ENCODE peak calls at places on chromosomes 11 and 22, in four cellular contexts. One of them, this sample, is unnamed.

GRCh38 chr11:2778630-2779498 is 79.1 kb upstream of the KCNQ1OT1 start:
- DNase-seq in GM12878: no peak
- DNase-seq in GM12891: peak
- DNase-seq in K562: peak
- DNase-seq in this sample: no peak

GRCh38 chr11:74707602-74708510 is 23.4 kb downstream of the CHRDL2 start:
- DNase-seq in GM12878: no peak
- DNase-seq in GM12891: no peak
- DNase-seq in K562: peak
- DNase-seq in this sample: no peak

GRCh38 chr11:75472081-75472732 is 39.2 kb upstream of the KLHL35 start:
- DNase-seq in GM12878: no peak
- DNase-seq in GM12891: no peak
- DNase-seq in K562: no peak
- DNase-seq in this sample: no peak

GRCh38 chr11:39541945-39542351 is 1917.5 kb downstream of the LRRC4C start:
- DNase-seq in GM12878: no peak
- DNase-seq in GM12891: no peak
- DNase-seq in K562: no peak
- DNase-seq in this sample: no peak

GRCh38 chr22:40512426-40513136 is 123.9 kb downstream of the MRTFA start:
- DNase-seq in GM12878: no peak
- DNase-seq in GM12891: no peak
- DNase-seq in K562: no peak
- DNase-seq in this sample: no peak

GRCh38 chr11:31974737-31975136 is 116.1 kb upstream of the RCN1 start:
- DNase-seq in GM12878: no peak
- DNase-seq in GM12891: no peak
- DNase-seq in K562: no peak
- DNase-seq in this sample: no peak

GRCh38 chr22:43529954-43530863 is 118.4 kb downstream of the MPPED1 start:
- DNase-seq in GM12878: no peak
- DNase-seq in GM12891: no peak
- DNase-seq in K562: no peak
- DNase-seq in this sample: no peak

GRCh38 chr11:90250970-90251369 is 28.1 kb upstream of the CHORDC1 start:
- DNase-seq in GM12878: no peak
- DNase-seq in GM12891: no peak
- DNase-seq in K562: no peak
- DNase-seq in this sample: peak

GRCh38 chr11:128890216-128890542 is 977 bp upstream of the KCNJ5 start:
- DNase-seq in GM12878: no peak
- DNase-seq in GM12891: no peak
- DNase-seq in K562: no peak
- DNase-seq in this sample: no peak

GRCh38 chr22:46233231-46233630 is 16.9 kb downstream of the CDPF1 start:
- DNase-seq in GM12878: no peak
- DNase-seq in GM12891: no peak
- DNase-seq in K562: no peak
- DNase-seq in this sample: no peak

DNA sequence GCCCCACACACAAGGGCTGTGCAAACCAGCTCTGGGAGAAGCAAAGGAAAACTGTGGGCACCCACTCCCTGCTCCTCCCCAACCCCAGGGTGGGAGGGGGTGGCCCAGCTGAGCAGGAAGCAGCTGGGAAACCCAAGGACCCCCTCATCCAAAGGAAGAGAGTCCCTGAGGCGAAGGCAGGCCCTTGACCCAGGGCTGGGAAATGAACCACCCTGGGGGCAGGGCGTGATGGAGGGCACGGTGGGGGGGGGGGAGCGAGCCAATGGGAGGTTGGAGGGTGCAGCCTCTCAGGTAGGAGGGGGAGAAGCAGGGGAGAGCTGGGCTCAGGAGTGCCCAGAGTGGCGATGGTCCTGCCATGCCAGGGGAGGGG is 16.8 kb downstream of the SCN4B start:
- DNase-seq in GM12878: no peak
- DNase-seq in GM12891: no peak
- DNase-seq in K562: no peak
- DNase-seq in this sample: no peak
- TF ChIP-seq SPI1 in GM12878: no peak
- TF ChIP-seq SPI1 in GM12891: no peak
- TF ChIP-seq SPI1 in K562: no peak
- TF ChIP-seq SPI1 in this sample: no peak

GRCh38 chr11:42338056-42338455 is 878.6 kb upstream of the LRRC4C start:
- DNase-seq in GM12878: no peak
- DNase-seq in GM12891: no peak
- DNase-seq in K562: no peak
- DNase-seq in this sample: no peak
- TF ChIP-seq SPI1 in GM12878: no peak
- TF ChIP-seq SPI1 in GM12891: no peak
- TF ChIP-seq SPI1 in K562: no peak
- TF ChIP-seq SPI1 in this sample: no peak

GRCh38 chr11:17214338-17214737 is 6.6 kb upstream of the PIK3C2A start:
- DNase-seq in GM12878: no peak
- DNase-seq in GM12891: no peak
- DNase-seq in K562: no peak
- DNase-seq in this sample: no peak

GRCh38 chr11:17219016-17219415 is 11.2 kb upstream of the PIK3C2A start:
- DNase-seq in GM12878: no peak
- DNase-seq in GM12891: no peak
- DNase-seq in K562: no peak
- DNase-seq in this sample: no peak

GRCh38 chr11:17221968-17222367 is 14.2 kb upstream of the PIK3C2A start:
- DNase-seq in GM12878: no peak
- DNase-seq in GM12891: no peak
- DNase-seq in K562: no peak
- DNase-seq in this sample: peak

GRCh38 chr11:17217395-17217794 is 9.6 kb upstream of the PIK3C2A start:
- DNase-seq in GM12878: no peak
- DNase-seq in GM12891: no peak
- DNase-seq in K562: no peak
- DNase-seq in this sample: no peak

DNA sequence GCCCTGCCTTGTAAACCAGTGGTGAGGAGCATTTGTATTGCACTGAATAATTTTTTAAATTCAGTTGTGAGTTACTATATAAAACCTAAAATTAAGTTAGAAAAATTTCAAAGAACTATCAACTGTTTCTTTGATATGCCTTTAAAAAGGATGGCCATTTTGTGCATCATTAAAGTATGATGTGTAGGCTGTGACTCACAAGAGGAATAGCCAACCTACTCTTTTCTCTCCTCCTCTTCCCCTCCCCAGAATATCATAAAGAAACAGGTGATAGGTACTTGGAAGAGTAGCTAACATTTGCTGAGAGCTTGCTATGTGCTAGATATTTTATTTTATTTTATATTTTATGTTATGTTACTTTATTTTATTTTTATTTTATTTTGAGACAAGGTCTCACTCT is 10.6 kb upstream of the PIK3C2A start:
- DNase-seq in GM12878: no peak
- DNase-seq in GM12891: no peak
- DNase-seq in K562: no peak
- DNase-seq in this sample: no peak
- TF ChIP-seq SPI1 in GM12878: no peak
- TF ChIP-seq SPI1 in GM12891: no peak
- TF ChIP-seq SPI1 in K562: no peak
- TF ChIP-seq SPI1 in this sample: no peak

DNA sequence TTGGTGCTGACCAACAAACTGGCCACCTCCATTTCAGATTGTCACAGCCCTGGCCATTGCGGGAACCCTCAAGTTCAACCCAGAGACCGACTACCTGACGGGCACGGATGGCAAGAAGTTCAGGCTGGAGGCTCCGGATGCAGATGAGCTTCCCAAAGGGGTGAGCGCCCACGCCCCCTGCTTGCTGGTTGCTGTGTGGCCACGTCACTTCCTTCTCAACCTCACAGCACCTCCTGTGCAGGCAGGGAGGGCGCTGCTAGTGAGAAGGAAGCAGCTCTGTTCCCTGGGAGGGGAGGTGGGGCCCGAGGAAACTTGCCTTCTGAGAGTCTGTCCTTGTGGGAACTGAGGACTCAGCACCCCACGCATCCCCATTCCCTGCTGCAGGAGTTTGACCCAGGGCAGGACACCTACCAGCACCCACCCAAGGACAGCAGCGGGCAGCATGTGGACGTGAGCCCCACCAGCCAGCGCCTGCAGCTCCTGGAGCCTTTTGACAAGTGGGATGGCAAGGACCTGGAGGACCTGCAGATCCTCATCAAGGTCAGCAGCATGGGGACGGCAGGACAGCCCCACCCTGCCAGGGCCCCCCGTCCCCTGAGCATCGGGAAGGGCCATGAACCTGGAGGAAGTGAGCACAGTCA is 19.3 kb downstream of the POLR3H start:
- DNase-seq in GM12878: no peak
- DNase-seq in GM12891: peak
- DNase-seq in K562: no peak
- DNase-seq in this sample: peak
- TF ChIP-seq SPI1 in GM12878: no peak
- TF ChIP-seq SPI1 in GM12891: no peak
- TF ChIP-seq SPI1 in K562: no peak
- TF ChIP-seq SPI1 in this sample: peak

GRCh38 chr11:120752668-120753067 is 241.1 kb downstream of the GRIK4 start:
- DNase-seq in GM12878: no peak
- DNase-seq in GM12891: no peak
- DNase-seq in K562: no peak
- DNase-seq in this sample: no peak

GRCh38 chr11:120759046-120759445 is 247.5 kb downstream of the GRIK4 start:
- DNase-seq in GM12878: no peak
- DNase-seq in GM12891: no peak
- DNase-seq in K562: no peak
- DNase-seq in this sample: no peak

GRCh38 chr11:120751550-120751949 is 240.0 kb downstream of the GRIK4 start:
- DNase-seq in GM12878: no peak
- DNase-seq in GM12891: no peak
- DNase-seq in K562: no peak
- DNase-seq in this sample: no peak

GRCh38 chr11:120756931-120757330 is 245.4 kb downstream of the GRIK4 start:
- DNase-seq in GM12878: no peak
- DNase-seq in GM12891: no peak
- DNase-seq in K562: no peak
- DNase-seq in this sample: no peak
- TF ChIP-seq SPI1 in GM12878: no peak
- TF ChIP-seq SPI1 in GM12891: no peak
- TF ChIP-seq SPI1 in K562: no peak
- TF ChIP-seq SPI1 in this sample: no peak

GRCh38 chr11:44159848-44160721 is 64.6 kb downstream of the EXT2 start:
- DNase-seq in GM12878: no peak
- DNase-seq in GM12891: no peak
- DNase-seq in K562: no peak
- DNase-seq in this sample: no peak
- TF ChIP-seq SPI1 in GM12878: peak
- TF ChIP-seq SPI1 in GM12891: peak
- TF ChIP-seq SPI1 in K562: no peak
- TF ChIP-seq SPI1 in this sample: no peak

This sample was measured in HL-60.